ENCODE peak calls at places on chromosome 11, in five cellular contexts. A is H1, F is K562, B is SK-N-SH, C is HCT116. U is an unnamed sample.

GRCh38 chr11:91100432-91100831 is 877.6 kb upstream of the CHORDC1 start:
- DNase-seq in F (no peak), C (no peak), B (no peak), A (no peak), U (no peak)

GRCh38 chr11:94583885-94584500 is 16.8 kb downstream of the PIWIL4 start:
- DNase-seq in B (no peak), A (no peak), C (no peak), F (no peak), U (no peak)

GRCh38 chr11:48003926-48004325 is 23.6 kb downstream of the PTPRJ start:
- DNase-seq in F (no peak), B (no peak), C (no peak), A (no peak), U (no peak)

GRCh38 chr11:68214173-68215086 is 1.3 kb upstream of the KMT5B start:
- DNase-seq in B (peak), A (peak), F (no peak), C (no peak), U (no peak)

GRCh38 chr11:114301088-114301487 is 4.9 kb downstream of the NNMT start:
- DNase-seq in C (no peak), B (no peak), F (no peak), A (no peak), U (no peak)

GRCh38 chr11:107040447-107041444 is 22.5 kb upstream of the GUCY1A2 start:
- DNase-seq in F (no peak), C (no peak), A (no peak), B (no peak), U (no peak)

GRCh38 chr11:30333405-30333804 is 10.5 kb downstream of the ARL14EP start:
- DNase-seq in F (peak), C (no peak), A (no peak), B (peak), U (peak)

GRCh38 chr11:44248109-44248508 is 61.8 kb downstream of the ALX4 start:
- DNase-seq in C (no peak), F (no peak), A (no peak), B (no peak), U (no peak)

GRCh38 chr11:57511741-57512430 is 3.6 kb downstream of the SLC43A1 start:
- DNase-seq in C (no peak), B (no peak), A (no peak), F (no peak), U (no peak)

GRCh38 chr11:19193916-19194315 is 7.9 kb downstream of the CSRP3 start:
- DNase-seq in A (no peak), B (no peak), C (no peak), F (no peak), U (no peak)

GRCh38 chr11:26944866-26945664 is 48.8 kb upstream of the FIBIN start:
- DNase-seq in F (no peak), B (no peak), A (no peak), C (no peak), U (no peak)

GRCh38 chr11:1674194-1674878 is 22.7 kb upstream of the KRTAP5-6 start:
- DNase-seq in B (no peak), C (no peak), A (no peak), F (no peak), U (no peak)

GRCh38 chr11:65215441-65216076 is 33.8 kb downstream of the CAPN1 start:
- DNase-seq in C (no peak), A (no peak), F (peak), B (no peak), U (no peak)

GRCh38 chr11:933002-933820 is 7.5 kb downstream of the AP2A2 start:
- DNase-seq in C (no peak), A (no peak), F (no peak), B (no peak), U (no peak)

GRCh38 chr11:94032066-94032465 is 10.9 kb downstream of the HEPHL1 start:
- DNase-seq in A (no peak), B (no peak), F (no peak), C (no peak), U (no peak)

GRCh38 chr11:97745515-97746050 is 1275.2 kb upstream of the CNTN5 start:
- DNase-seq in C (no peak), A (no peak), F (no peak), B (no peak), U (no peak)

GRCh38 chr11:3222003-3222855 is 3.6 kb upstream of the MRGPRG start:
- DNase-seq in C (no peak), B (peak), F (no peak), A (no peak), U (no peak)
- TF ChIP-seq JUND in C (no peak), B (no peak), F (no peak), A (no peak), U (no peak)

GRCh38 chr11:112656772-112657428 is 304.3 kb upstream of the NCAM1 start:
- DNase-seq in C (peak), B (no peak), F (no peak), A (no peak), U (no peak)
- TF ChIP-seq JUND in C (no peak), B (peak), F (no peak), A (no peak), U (no peak)

GRCh38 chr11:3954448-3955298 is 99.2 kb downstream of the STIM1 start:
- DNase-seq in C (no peak), B (no peak), F (peak), A (no peak), U (no peak)
- TF ChIP-seq JUND in C (no peak), B (no peak), F (peak), A (no peak), U (no peak)

DNA sequence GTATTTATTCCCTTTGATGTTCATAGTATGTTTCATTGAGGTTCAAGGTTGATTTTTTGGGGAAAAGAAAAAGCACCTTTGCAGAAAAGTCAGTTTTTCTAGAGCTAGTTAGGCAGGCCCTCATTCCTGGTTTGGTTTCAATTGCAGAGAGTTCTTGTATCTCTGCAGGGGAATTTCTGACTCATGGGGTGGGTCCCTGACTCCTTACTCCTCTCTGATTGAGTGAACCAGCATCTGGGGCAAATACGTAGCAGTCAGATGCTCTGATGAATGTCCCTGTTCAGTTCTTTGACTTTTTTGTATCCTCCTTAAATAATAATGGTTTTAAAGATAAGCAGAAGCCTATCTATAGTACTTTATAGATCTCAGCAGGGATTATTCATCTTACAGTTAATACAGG is 7.7 kb upstream of the NCR3LG1 start:
- DNase-seq in F (no peak), C (peak), B (no peak), A (no peak), U (no peak)
- TF ChIP-seq JUND in F (no peak), C (peak), B (no peak), A (no peak), U (no peak)

GRCh38 chr11:96177132-96177531 is 165.9 kb downstream of the MAML2 start:
- DNase-seq in B (no peak), A (no peak), C (no peak), F (no peak), U (no peak)
- TF ChIP-seq JUND in B (no peak), A (no peak), C (no peak), F (no peak), U (no peak)

GRCh38 chr11:131685206-131685605 is 314.8 kb downstream of the NTM start:
- DNase-seq in A (no peak), F (no peak), B (no peak), C (no peak), U (no peak)

GRCh38 chr11:131683131-131683530 is 312.7 kb downstream of the NTM start:
- DNase-seq in A (peak), C (no peak), F (no peak), B (no peak), U (no peak)

GRCh38 chr11:131682373-131683015 is 312.1 kb downstream of the NTM start:
- DNase-seq in A (peak), C (no peak), F (no peak), B (no peak), U (no peak)

GRCh38 chr11:131684111-131685060 is 314.0 kb downstream of the NTM start:
- DNase-seq in F (no peak), C (no peak), B (no peak), A (peak), U (no peak)

DNA sequence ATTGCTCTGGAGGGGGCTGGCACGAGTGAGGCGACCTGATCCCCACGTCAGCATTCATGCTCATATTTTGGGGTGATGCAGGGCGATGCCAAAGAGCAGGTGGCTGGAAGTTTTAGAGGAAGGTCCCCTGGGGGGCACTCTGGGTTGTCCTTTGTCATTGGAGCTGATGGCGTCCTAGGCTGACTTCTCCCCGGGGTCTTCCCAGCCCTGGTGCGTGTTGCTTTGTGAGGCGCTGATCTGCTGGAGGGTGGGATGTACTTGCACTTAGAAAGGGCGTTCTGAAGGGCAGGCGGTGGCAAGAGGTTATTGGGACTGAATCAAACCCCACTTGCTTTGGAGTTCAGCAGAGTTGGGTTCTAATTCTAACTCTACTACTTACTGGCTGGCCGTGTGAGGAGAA is 313.3 kb downstream of the NTM start:
- DNase-seq in F (no peak), B (no peak), C (no peak), A (peak), U (no peak)
- TF ChIP-seq JUND in F (no peak), B (no peak), C (no peak), A (no peak), U (no peak)

DNA sequence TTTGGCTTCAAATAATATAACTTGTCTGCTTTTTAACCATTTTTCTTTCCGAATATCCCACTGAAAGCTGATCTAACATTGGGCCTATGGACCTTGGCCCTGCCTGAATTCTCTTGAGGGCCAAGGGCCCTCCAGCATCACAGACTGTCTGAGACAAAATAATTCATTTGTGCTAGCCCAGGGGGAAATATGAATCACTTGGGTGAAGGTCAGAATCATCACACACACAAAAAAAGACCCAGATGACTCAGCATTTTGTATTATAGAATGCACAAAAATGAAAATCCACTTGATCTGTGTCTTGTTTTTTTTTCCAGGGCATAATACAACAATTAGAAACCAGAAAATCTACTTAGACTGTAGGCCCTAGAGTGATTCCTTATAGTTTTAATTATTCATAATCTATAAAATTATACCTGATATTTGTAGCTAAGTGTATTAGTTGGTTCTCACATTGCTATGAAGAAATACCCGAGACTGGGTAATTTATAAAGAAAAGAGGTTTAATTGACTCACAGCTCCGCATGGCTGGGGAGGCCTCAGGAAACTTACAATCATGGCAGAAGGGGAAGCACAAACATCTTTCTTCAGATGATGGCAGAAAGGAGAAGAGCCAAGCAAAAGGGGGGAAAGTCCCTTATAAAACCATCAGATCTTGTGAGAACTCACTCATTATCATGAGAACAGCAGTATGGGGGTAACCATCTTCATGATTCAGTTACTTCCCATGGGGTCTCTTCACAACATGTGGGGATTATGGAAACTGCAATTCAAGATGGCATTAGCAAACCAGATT is 15.6 kb upstream of the RDX start:
- DNase-seq in B (no peak), F (no peak), C (no peak), A (no peak), U (no peak)
- TF ChIP-seq JUND in B (peak), F (peak), C (no peak), A (no peak), U (no peak)

GRCh38 chr11:118088531-118088930 is 1.8 kb upstream of the SMIM35 start:
- DNase-seq in A (no peak), B (no peak), F (no peak), C (no peak), U (peak)
- TF ChIP-seq JUND in A (no peak), B (no peak), F (no peak), C (no peak), U (no peak)

GRCh38 chr11:16792426-16792825 is 54.0 kb downstream of the C11orf58 start:
- DNase-seq in F (no peak), C (no peak), B (no peak), A (no peak), U (no peak)

GRCh38 chr11:16791494-16791961 is 53.1 kb downstream of the C11orf58 start:
- DNase-seq in B (no peak), C (peak), A (no peak), F (no peak), U (no peak)

GRCh38 chr11:16793511-16793910 is 55.1 kb downstream of the C11orf58 start:
- DNase-seq in C (no peak), B (no peak), A (no peak), F (no peak), U (no peak)

GRCh38 chr11:16794047-16794818 is 55.8 kb downstream of the C11orf58 start:
- DNase-seq in B (no peak), A (no peak), F (no peak), C (no peak), U (no peak)

DNA sequence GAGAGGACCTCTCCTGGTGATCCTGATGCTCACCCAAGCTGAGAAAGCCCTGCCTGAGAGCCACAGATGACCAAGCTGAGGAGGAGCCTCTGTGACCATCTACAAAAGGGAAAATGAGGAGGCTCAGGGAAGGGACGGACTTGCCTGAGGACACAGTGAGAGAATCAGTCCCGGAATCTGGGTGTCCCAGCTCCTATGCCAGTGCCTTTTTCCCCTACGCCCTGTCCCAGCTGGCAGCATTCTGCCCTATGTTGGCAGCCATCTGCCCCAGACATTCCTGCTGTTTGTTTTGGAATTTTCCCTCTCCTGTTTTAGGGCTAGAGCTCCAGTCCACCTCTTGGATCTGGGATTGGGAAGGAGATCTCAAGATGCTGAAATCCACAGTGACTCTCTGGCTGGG is 54.6 kb downstream of the C11orf58 start:
- DNase-seq in C (no peak), F (no peak), B (no peak), A (no peak), U (no peak)
- TF ChIP-seq JUND in C (no peak), F (no peak), B (no peak), A (no peak), U (no peak)

DNA sequence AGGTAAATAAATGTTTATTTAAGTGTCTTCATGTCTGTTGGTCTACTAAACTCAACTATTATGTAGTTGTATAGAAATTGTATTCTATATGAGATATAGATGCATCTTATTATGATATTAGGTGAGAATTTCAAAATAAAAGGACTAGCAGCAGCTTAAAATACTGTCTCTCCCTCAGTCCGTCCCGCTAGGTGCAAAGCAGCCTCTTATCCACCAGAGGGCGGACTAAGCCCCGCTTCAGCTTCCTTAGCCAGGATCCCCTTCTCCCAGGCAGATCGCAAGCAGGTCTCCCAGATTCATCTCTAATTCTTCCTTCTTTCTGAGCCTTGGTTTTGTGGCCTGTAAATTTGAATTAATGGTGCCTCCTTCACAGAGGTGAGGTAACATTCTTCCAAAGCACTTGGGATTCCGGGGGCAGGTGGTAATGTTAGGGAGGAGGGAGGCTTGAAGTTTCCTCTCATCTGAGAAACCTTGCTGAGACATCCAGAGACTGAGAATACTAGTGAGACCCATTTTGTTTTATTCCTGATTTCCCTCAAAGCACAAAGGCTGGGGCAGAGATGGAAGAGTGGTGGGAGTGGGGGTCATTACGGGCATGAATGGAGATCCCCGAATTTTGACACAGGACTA is 13.5 kb upstream of the INSC start:
- DNase-seq in F (peak), A (peak), C (peak), B (peak), U (peak)
- TF ChIP-seq JUND in F (no peak), A (no peak), C (no peak), B (no peak), U (no peak)